ENCODE peak calls at places on chromosomes 13 and 19, in nine cellular contexts. M, C, V, I, Z, U, N, A and O are unnamed samples.

GRCh38 chr13:31207630-31208549 is 8.1 kb downstream of the B3GLCT start:
- DNase-seq in Z (peak; percentile 36), U (no peak), A (peak; percentile 57), N (no peak), V (no peak), M (no peak), I (no peak), C (no peak), O (no peak)

GRCh38 chr13:59452189-59452588 is 711.5 kb downstream of the DIAPH3 start:
- DNase-seq in Z (no peak), I (no peak), V (no peak), C (no peak), M (no peak), N (peak; percentile 53), U (no peak), A (peak; percentile 98), O (no peak)

GRCh38 chr19:38506723-38507550 is 73.4 kb downstream of the RYR1 start:
- DNase-seq in I (peak; percentile 97), M (peak; percentile 91), A (peak; percentile 64), N (peak; percentile 58), Z (peak; percentile 60), C (peak; percentile 80), V (peak; percentile 6), U (peak; percentile 94), O (peak; percentile 89)

GRCh38 chr19:2015611-2015950 is at the start of gene BTBD2:
- DNase-seq in I (peak; percentile 59), A (peak; percentile 93), C (peak; percentile 32), Z (peak; percentile 77), M (no peak), V (no peak), U (peak; percentile 29), N (peak; percentile 68), O (no peak)

GRCh38 chr19:48853483-48853882 is 14.9 kb downstream of the PLEKHA4 start:
- DNase-seq in M (no peak), C (no peak), I (no peak), Z (no peak), A (no peak), V (no peak), U (no peak), N (no peak), O (no peak)

GRCh38 chr19:14030997-14031718 is 404 bp upstream of the IL27RA start:
- DNase-seq in M (no peak), U (no peak), C (peak; percentile 77), V (no peak), I (no peak), Z (no peak), N (no peak), A (no peak), O (no peak)

GRCh38 chr13:106369091-106369490 is 166.4 kb downstream of the EFNB2 start:
- DNase-seq in Z (no peak), V (no peak), C (no peak), N (no peak), I (no peak), A (no peak), U (no peak), M (no peak), O (no peak)

GRCh38 chr19:7681336-7682174 is 922 bp downstream of the TRAPPC5 start:
- DNase-seq in M (peak; percentile 84), V (peak; percentile 54), I (peak; percentile 75), A (peak; percentile 39), U (peak; percentile 43), N (peak; percentile 63), C (peak; percentile 80), Z (peak; percentile 81), O (peak; percentile 88)

GRCh38 chr13:30172593-30173300 is 134.6 kb downstream of the KATNAL1 start:
- DNase-seq in A (no peak), C (no peak), Z (peak; percentile 28), M (no peak), N (no peak), U (no peak), I (no peak), V (peak; percentile 32), O (no peak)

GRCh38 chr19:51097166-51097736 is 11.0 kb downstream of the CTU1 start:
- DNase-seq in I (peak; percentile 80), N (peak; percentile 13), C (peak; percentile 42), V (peak; percentile 22), A (peak; percentile 62), M (peak; percentile 80), U (peak; percentile 27), Z (peak; percentile 71), O (peak; percentile 67)

GRCh38 chr13:99087954-99088491 is 110.2 kb upstream of the DOCK9 start:
- DNase-seq in N (no peak), I (no peak), C (no peak), A (peak; percentile 88), Z (no peak), V (no peak), M (peak; percentile 54), U (no peak), O (no peak)

GRCh38 chr19:55693336-55693974 is 18.4 kb downstream of the EPN1 start:
- DNase-seq in U (no peak), M (no peak), N (no peak), A (no peak), V (no peak), Z (no peak), I (no peak), C (no peak), O (no peak)

GRCh38 chr19:41957838-41958366 is 1.2 kb downstream of the RABAC1 start:
- DNase-seq in Z (peak; percentile 83), M (peak; percentile 83), N (peak; percentile 75), C (no peak), A (peak; percentile 92), I (peak; percentile 92), V (peak; percentile 57), U (peak; percentile 88), O (no peak)

GRCh38 chr19:13053761-13054604 is 48.7 kb downstream of the LYL1 start:
- DNase-seq in I (peak; percentile 83), A (no peak), V (peak; percentile 83), U (peak; percentile 97), M (peak; percentile 87), Z (peak; percentile 95), C (no peak), N (peak; percentile 84), O (peak; percentile 93)

GRCh38 chr19:46624958-46625661 is at the start of gene PTGIR:
- DNase-seq in N (no peak), U (peak; percentile 63), C (no peak), Z (peak; percentile 89), I (no peak), M (no peak), V (peak; percentile 46), A (peak; percentile 54), O (peak; percentile 93)

GRCh38 chr13:28718186-28718537 is 608 bp downstream of the SLC46A3 start:
- DNase-seq in V (no peak), Z (peak; percentile 76), I (no peak), U (peak; percentile 17), A (no peak), C (no peak), M (no peak), N (peak; percentile 65), O (no peak)

GRCh38 chr13:41145136-41145908 is 12.7 kb upstream of the KBTBD6 start:
- DNase-seq in M (no peak), I (peak; percentile 29), U (no peak), Z (peak; percentile 66), N (no peak), V (peak; percentile 76), A (no peak), C (no peak), O (no peak)

GRCh38 chr19:29771708-29772415 is 39.9 kb upstream of the CCNE1 start:
- DNase-seq in N (peak; percentile 21), Z (peak; percentile 57), V (no peak), I (peak; percentile 63), C (no peak), U (peak; percentile 51), A (peak; percentile 55), M (peak; percentile 78), O (no peak)

GRCh38 chr19:4606921-4607678 is 32.2 kb upstream of the TNFAIP8L1 start:
- DNase-seq in I (no peak), A (peak; percentile 97), N (no peak), C (no peak), M (peak; percentile 81), Z (no peak), V (no peak), U (no peak), O (no peak)

GRCh38 chr13:94224670-94225069 is 254.8 kb downstream of the DCT start:
- DNase-seq in A (no peak), U (no peak), C (no peak), Z (no peak), M (no peak), I (no peak), N (no peak), V (no peak), O (no peak)

GRCh38 chr13:106540613-106541012 is 5.2 kb upstream of the EFNB2 start:
- DNase-seq in N (no peak), U (no peak), C (no peak), M (no peak), I (no peak), Z (no peak), V (no peak), A (no peak), O (no peak)

GRCh38 chr19:18364826-18365528 is 21.0 kb upstream of the GDF15 start:
- DNase-seq in M (no peak), N (peak; percentile 77), Z (peak; percentile 99), I (peak; percentile 90), U (peak; percentile 100), C (no peak), A (peak; percentile 98), V (peak; percentile 100), O (peak; percentile 84)

GRCh38 chr13:100473087-100473486 is 115.5 kb downstream of the GGACT start:
- DNase-seq in C (no peak), V (no peak), M (peak; percentile 59), I (no peak), Z (no peak), N (no peak), U (no peak), A (peak; percentile 66), O (no peak)

GRCh38 chr13:40230833-40231266 is 435.6 kb downstream of the FOXO1 start:
- DNase-seq in C (no peak), I (no peak), A (no peak), M (no peak), N (no peak), Z (peak; percentile 60), U (peak; percentile 56), V (no peak), O (no peak)

GRCh38 chr13:49302222-49302621 is 54.5 kb downstream of the CDADC1 start:
- DNase-seq in I (no peak), C (no peak), M (peak; percentile 32), A (no peak), Z (no peak), N (no peak), U (no peak), V (no peak), O (no peak)

GRCh38 chr13:59424661-59425060 is 739.1 kb downstream of the DIAPH3 start:
- DNase-seq in Z (peak; percentile 88), V (no peak), I (no peak), U (no peak), N (no peak), M (no peak), C (no peak), A (no peak), O (no peak)

GRCh38 chr13:102978168-102978567 is 88.0 kb downstream of the SLC10A2 start:
- DNase-seq in U (peak; percentile 4), V (no peak), I (no peak), M (no peak), A (no peak), N (no peak), Z (peak; percentile 52), C (no peak), O (no peak)

GRCh38 chr19:46732172-46732938 is 13.5 kb upstream of the FKRP start:
- DNase-seq in N (no peak), M (no peak), Z (no peak), A (no peak), U (no peak), C (no peak), V (no peak), I (no peak), O (no peak)

GRCh38 chr13:84896128-84896527 is 903.1 kb downstream of the SLITRK6 start:
- DNase-seq in U (peak; percentile 18), M (peak; percentile 51), C (no peak), V (peak; percentile 31), Z (peak; percentile 74), N (peak; percentile 80), I (peak; percentile 13), A (peak; percentile 35), O (no peak)

GRCh38 chr19:22620401-22620800 is 13.7 kb upstream of the ZNF492 start:
- DNase-seq in I (no peak), V (no peak), M (no peak), A (no peak), Z (no peak), N (no peak), U (no peak), C (no peak), O (no peak)

GRCh38 chr13:51960766-51961165 is 50.5 kb downstream of the ATP7B start:
- DNase-seq in C (no peak), I (no peak), V (no peak), M (no peak), N (no peak), U (no peak), A (no peak), Z (no peak), O (no peak)